ENCODE peak calls at places on chromosomes 7 and 10, in nine cellular contexts. One of them, this sample, is unnamed.

GRCh38 chr10:6044651-6045599 is 17.2 kb downstream of the IL2RA start:
- DNase-seq in Karpas-422: no peak
- DNase-seq in fibroblast of lung: no peak
- DNase-seq in spleen: no peak
- DNase-seq in neural progenitor cell: no peak
- DNase-seq in thyroid gland: no peak
- DNase-seq in brain microvascular endothelial cell: no peak
- DNase-seq in heart right ventricle: no peak
- DNase-seq in tibial artery: no peak
- DNase-seq in this sample: no peak

GRCh38 chr7:106284516-106285050 is at the start of gene NAMPT:
- DNase-seq in thyroid gland: peak; percentile 58
- DNase-seq in neural progenitor cell: peak; percentile 80
- DNase-seq in spleen: no peak
- DNase-seq in Karpas-422: peak; percentile 76
- DNase-seq in fibroblast of lung: peak; percentile 17
- DNase-seq in tibial artery: peak; percentile 77
- DNase-seq in brain microvascular endothelial cell: no peak
- DNase-seq in heart right ventricle: peak; percentile 60
- DNase-seq in this sample: no peak

GRCh38 chr10:118531105-118531851 is 64.2 kb downstream of the PRLHR start:
- DNase-seq in spleen: no peak
- DNase-seq in brain microvascular endothelial cell: no peak
- DNase-seq in neural progenitor cell: no peak
- DNase-seq in heart right ventricle: peak; percentile 21
- DNase-seq in thyroid gland: no peak
- DNase-seq in fibroblast of lung: no peak
- DNase-seq in tibial artery: no peak
- DNase-seq in Karpas-422: no peak
- DNase-seq in this sample: peak; percentile 71

GRCh38 chr7:98761225-98761624 is 108.6 kb downstream of the TMEM130 start:
- DNase-seq in neural progenitor cell: no peak
- DNase-seq in spleen: no peak
- DNase-seq in fibroblast of lung: no peak
- DNase-seq in brain microvascular endothelial cell: no peak
- DNase-seq in Karpas-422: no peak
- DNase-seq in thyroid gland: no peak
- DNase-seq in tibial artery: no peak
- DNase-seq in heart right ventricle: no peak
- DNase-seq in this sample: no peak

GRCh38 chr10:360653-361052 is 225.4 kb downstream of the ZMYND11 start:
- DNase-seq in neural progenitor cell: no peak
- DNase-seq in fibroblast of lung: no peak
- DNase-seq in spleen: peak; percentile 38
- DNase-seq in heart right ventricle: no peak
- DNase-seq in Karpas-422: no peak
- DNase-seq in brain microvascular endothelial cell: no peak
- DNase-seq in tibial artery: no peak
- DNase-seq in thyroid gland: no peak
- DNase-seq in this sample: no peak

GRCh38 chr7:150405584-150406310 is 26.6 kb downstream of the ZNF775 start:
- DNase-seq in spleen: peak; percentile 87
- DNase-seq in brain microvascular endothelial cell: peak; percentile 27
- DNase-seq in thyroid gland: no peak
- DNase-seq in fibroblast of lung: no peak
- DNase-seq in heart right ventricle: peak; percentile 54
- DNase-seq in neural progenitor cell: peak; percentile 78
- DNase-seq in Karpas-422: no peak
- DNase-seq in tibial artery: no peak
- DNase-seq in this sample: no peak

GRCh38 chr10:1674501-1674900 is 62.8 kb downstream of the ADARB2 start:
- DNase-seq in tibial artery: peak; percentile 24
- DNase-seq in spleen: no peak
- DNase-seq in Karpas-422: no peak
- DNase-seq in thyroid gland: no peak
- DNase-seq in heart right ventricle: no peak
- DNase-seq in brain microvascular endothelial cell: no peak
- DNase-seq in fibroblast of lung: no peak
- DNase-seq in neural progenitor cell: no peak
- DNase-seq in this sample: no peak

GRCh38 chr10:62992145-62992721 is 140.9 kb upstream of the NRBF2 start:
- DNase-seq in brain microvascular endothelial cell: peak; percentile 57
- DNase-seq in thyroid gland: peak; percentile 5
- DNase-seq in Karpas-422: no peak
- DNase-seq in fibroblast of lung: peak; percentile 78
- DNase-seq in spleen: no peak
- DNase-seq in tibial artery: no peak
- DNase-seq in heart right ventricle: no peak
- DNase-seq in neural progenitor cell: no peak
- DNase-seq in this sample: no peak

GRCh38 chr10:82294874-82295378 is 419.9 kb downstream of the NRG3 start:
- DNase-seq in Karpas-422: no peak
- DNase-seq in spleen: no peak
- DNase-seq in neural progenitor cell: no peak
- DNase-seq in thyroid gland: no peak
- DNase-seq in fibroblast of lung: no peak
- DNase-seq in heart right ventricle: no peak
- DNase-seq in brain microvascular endothelial cell: no peak
- DNase-seq in tibial artery: no peak
- DNase-seq in this sample: no peak

GRCh38 chr7:46705416-46706255 is 784.6 kb upstream of the IGFBP3 start:
- DNase-seq in spleen: no peak
- DNase-seq in neural progenitor cell: no peak
- DNase-seq in fibroblast of lung: peak; percentile 68
- DNase-seq in brain microvascular endothelial cell: no peak
- DNase-seq in Karpas-422: no peak
- DNase-seq in heart right ventricle: no peak
- DNase-seq in thyroid gland: no peak
- DNase-seq in tibial artery: no peak
- DNase-seq in this sample: no peak

GRCh38 chr7:137882261-137882668 is 35.5 kb upstream of the DGKI start:
- DNase-seq in thyroid gland: no peak
- DNase-seq in heart right ventricle: no peak
- DNase-seq in spleen: no peak
- DNase-seq in fibroblast of lung: peak; percentile 100
- DNase-seq in tibial artery: peak; percentile 76
- DNase-seq in neural progenitor cell: no peak
- DNase-seq in brain microvascular endothelial cell: peak; percentile 100
- DNase-seq in Karpas-422: no peak
- DNase-seq in this sample: no peak

GRCh38 chr10:123530166-123530870 is 135.8 kb upstream of the GPR26 start:
- DNase-seq in fibroblast of lung: no peak
- DNase-seq in tibial artery: no peak
- DNase-seq in thyroid gland: no peak
- DNase-seq in spleen: no peak
- DNase-seq in brain microvascular endothelial cell: no peak
- DNase-seq in Karpas-422: peak; percentile 43
- DNase-seq in heart right ventricle: no peak
- DNase-seq in neural progenitor cell: no peak
- DNase-seq in this sample: no peak

DNA sequence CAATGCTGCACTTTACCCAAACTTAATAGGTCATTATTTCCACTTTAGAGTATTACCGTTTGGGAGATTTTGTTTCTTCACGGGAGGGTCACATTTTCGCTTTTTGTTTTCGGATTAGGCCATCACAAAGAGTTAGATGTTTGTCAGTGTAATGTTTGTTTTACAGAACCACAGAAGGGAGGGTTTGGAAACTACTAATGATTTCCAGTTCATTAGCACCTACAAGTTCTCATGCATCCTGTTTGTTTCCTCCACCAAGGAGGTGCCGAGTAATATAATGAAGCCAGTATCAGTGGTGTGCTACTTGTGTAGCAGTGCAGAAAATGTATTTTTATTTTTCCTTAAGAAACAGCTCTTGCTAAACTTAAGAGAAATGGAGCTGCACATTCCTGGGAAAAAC is 5.3 kb downstream of the CELF2 start:
- DNase-seq in neural progenitor cell: peak; percentile 37
- DNase-seq in spleen: no peak
- DNase-seq in Karpas-422: no peak
- DNase-seq in fibroblast of lung: no peak
- DNase-seq in heart right ventricle: no peak
- DNase-seq in thyroid gland: no peak
- DNase-seq in brain microvascular endothelial cell: no peak
- DNase-seq in tibial artery: no peak
- DNase-seq in this sample: no peak
- H3K4me3 ChIP-seq in neural progenitor cell: no peak overlapping the region
- H3K4me3 ChIP-seq in spleen: no peak overlapping the region
- H3K4me3 ChIP-seq in Karpas-422: no peak overlapping the region
- H3K4me3 ChIP-seq in fibroblast of lung: no peak overlapping the region
- H3K4me3 ChIP-seq in heart right ventricle: no peak overlapping the region
- H3K4me3 ChIP-seq in thyroid gland: no peak overlapping the region
- H3K4me3 ChIP-seq in brain microvascular endothelial cell: no peak overlapping the region
- H3K4me3 ChIP-seq in tibial artery: no peak overlapping the region
- H3K4me3 ChIP-seq in this sample: no peak overlapping the region

DNA sequence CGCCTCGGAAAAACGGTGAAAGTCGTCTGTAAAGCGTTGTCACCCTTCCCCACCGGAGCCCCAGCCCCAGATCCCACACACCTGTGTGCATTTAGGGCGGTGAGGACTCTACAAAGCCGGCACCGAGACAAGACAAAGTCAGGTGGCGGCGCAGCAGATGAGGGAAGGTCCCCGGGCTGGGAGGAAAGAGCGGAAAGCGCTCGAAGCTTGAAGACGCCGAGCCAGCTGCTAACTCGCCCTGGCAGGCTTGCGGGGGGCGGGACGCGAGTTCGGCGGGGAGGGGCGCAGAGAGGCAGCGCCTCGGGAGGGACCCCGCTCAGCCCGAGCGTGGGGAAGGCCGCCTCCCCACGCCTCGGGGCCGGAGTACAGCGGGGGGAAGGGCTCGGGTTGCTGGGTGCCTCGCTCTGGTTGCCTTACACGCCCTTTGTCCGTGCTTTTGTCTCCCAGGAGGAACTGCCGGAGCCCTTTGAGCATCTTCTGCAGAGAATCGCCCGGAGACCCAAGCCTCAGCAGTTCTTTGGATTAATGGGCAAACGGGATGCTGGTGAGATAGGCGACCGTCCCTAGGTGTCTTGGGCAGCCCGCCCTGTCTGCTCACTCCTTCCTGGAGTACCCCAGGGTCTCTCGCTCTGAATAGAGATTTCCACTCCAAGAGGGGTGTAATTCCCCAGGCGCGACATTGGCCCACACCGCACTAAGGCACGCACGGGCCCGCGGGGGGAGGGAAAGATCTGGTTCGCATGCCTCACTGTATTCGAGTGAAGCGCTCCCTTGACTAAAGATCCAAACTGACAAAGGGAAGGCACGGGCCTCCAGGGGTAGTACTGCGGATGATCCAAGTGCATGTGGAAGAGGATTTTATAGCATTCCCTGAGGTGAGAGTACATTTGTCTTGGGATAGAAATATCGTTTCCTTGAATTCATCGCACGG is 1.7 kb downstream of the TAC1 start:
- DNase-seq in fibroblast of lung: no peak
- DNase-seq in spleen: no peak
- DNase-seq in neural progenitor cell: peak; percentile 76
- DNase-seq in brain microvascular endothelial cell: no peak
- DNase-seq in tibial artery: peak; percentile 59
- DNase-seq in heart right ventricle: no peak
- DNase-seq in Karpas-422: no peak
- DNase-seq in thyroid gland: no peak
- DNase-seq in this sample: no peak
- H3K4me3 ChIP-seq in fibroblast of lung: no peak overlapping the region
- H3K4me3 ChIP-seq in spleen: peak overlapping the region; percentile 32
- H3K4me3 ChIP-seq in neural progenitor cell: peak overlapping the region; percentile 52
- H3K4me3 ChIP-seq in brain microvascular endothelial cell: no peak overlapping the region
- H3K4me3 ChIP-seq in tibial artery: peak overlapping the region; percentile 30
- H3K4me3 ChIP-seq in heart right ventricle: no peak overlapping the region
- H3K4me3 ChIP-seq in Karpas-422: no peak overlapping the region
- H3K4me3 ChIP-seq in thyroid gland: no peak overlapping the region
- H3K4me3 ChIP-seq in this sample: no peak overlapping the region

GRCh38 chr7:47786557-47787248 is 161.6 kb downstream of the PKD1L1 start:
- DNase-seq in brain microvascular endothelial cell: peak; percentile 97
- DNase-seq in spleen: no peak
- DNase-seq in heart right ventricle: peak; percentile 21
- DNase-seq in tibial artery: peak; percentile 82
- DNase-seq in Karpas-422: no peak
- DNase-seq in neural progenitor cell: peak; percentile 34
- DNase-seq in thyroid gland: peak; percentile 15
- DNase-seq in fibroblast of lung: peak; percentile 100
- DNase-seq in this sample: no peak
- H3K4me3 ChIP-seq in brain microvascular endothelial cell: no peak overlapping the region
- H3K4me3 ChIP-seq in spleen: no peak overlapping the region
- H3K4me3 ChIP-seq in heart right ventricle: no peak overlapping the region
- H3K4me3 ChIP-seq in tibial artery: no peak overlapping the region
- H3K4me3 ChIP-seq in Karpas-422: no peak overlapping the region
- H3K4me3 ChIP-seq in neural progenitor cell: no peak overlapping the region
- H3K4me3 ChIP-seq in thyroid gland: no peak overlapping the region
- H3K4me3 ChIP-seq in fibroblast of lung: no peak overlapping the region
- H3K4me3 ChIP-seq in this sample: no peak overlapping the region

GRCh38 chr10:33329178-33329577 is 5.3 kb downstream of the NRP1 start:
- DNase-seq in fibroblast of lung: no peak
- DNase-seq in heart right ventricle: no peak
- DNase-seq in thyroid gland: no peak
- DNase-seq in Karpas-422: no peak
- DNase-seq in brain microvascular endothelial cell: no peak
- DNase-seq in tibial artery: no peak
- DNase-seq in spleen: no peak
- DNase-seq in neural progenitor cell: no peak
- DNase-seq in this sample: no peak

GRCh38 chr10:33328253-33328652 is 6.2 kb downstream of the NRP1 start:
- DNase-seq in heart right ventricle: no peak
- DNase-seq in brain microvascular endothelial cell: no peak
- DNase-seq in tibial artery: no peak
- DNase-seq in thyroid gland: no peak
- DNase-seq in fibroblast of lung: no peak
- DNase-seq in spleen: no peak
- DNase-seq in neural progenitor cell: no peak
- DNase-seq in Karpas-422: no peak
- DNase-seq in this sample: no peak

GRCh38 chr10:33332183-33333031 is 2.1 kb downstream of the NRP1 start:
- DNase-seq in spleen: no peak
- DNase-seq in heart right ventricle: no peak
- DNase-seq in tibial artery: no peak
- DNase-seq in Karpas-422: no peak
- DNase-seq in neural progenitor cell: peak; percentile 9
- DNase-seq in fibroblast of lung: peak; percentile 45
- DNase-seq in thyroid gland: peak; percentile 23
- DNase-seq in brain microvascular endothelial cell: no peak
- DNase-seq in this sample: no peak

GRCh38 chr10:33331020-33331557 is 3.4 kb downstream of the NRP1 start:
- DNase-seq in brain microvascular endothelial cell: no peak
- DNase-seq in neural progenitor cell: peak; percentile 52
- DNase-seq in spleen: no peak
- DNase-seq in heart right ventricle: no peak
- DNase-seq in fibroblast of lung: peak; percentile 28
- DNase-seq in thyroid gland: no peak
- DNase-seq in Karpas-422: no peak
- DNase-seq in tibial artery: no peak
- DNase-seq in this sample: no peak

DNA sequence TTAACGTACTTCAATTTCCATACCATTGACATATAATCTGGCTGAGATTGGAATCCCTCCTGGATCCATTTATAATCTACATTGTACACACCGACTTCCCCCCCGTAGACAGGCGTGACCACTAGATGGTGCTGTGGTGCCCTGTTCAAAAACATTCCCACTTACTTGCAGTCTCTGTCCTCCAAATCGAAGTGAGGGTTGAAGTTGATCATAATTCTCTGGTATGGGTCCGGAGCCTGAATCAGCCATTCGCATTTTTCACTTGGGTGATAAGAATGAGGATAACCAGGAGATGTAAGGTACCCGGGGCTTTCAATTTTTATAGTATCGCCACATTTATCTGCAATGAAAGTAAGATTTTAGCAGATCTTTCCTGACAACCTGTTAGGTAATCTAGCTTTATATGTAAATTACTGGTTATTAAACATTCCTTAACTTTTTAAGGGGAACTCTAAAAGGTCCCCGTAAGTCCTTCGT is 3.9 kb downstream of the NRP1 start:
- DNase-seq in neural progenitor cell: peak; percentile 85
- DNase-seq in tibial artery: peak; percentile 91
- DNase-seq in spleen: peak; percentile 88
- DNase-seq in brain microvascular endothelial cell: peak; percentile 88
- DNase-seq in thyroid gland: peak; percentile 83
- DNase-seq in Karpas-422: peak; percentile 87
- DNase-seq in heart right ventricle: peak; percentile 84
- DNase-seq in fibroblast of lung: peak; percentile 86
- DNase-seq in this sample: peak; percentile 87
- H3K4me3 ChIP-seq in neural progenitor cell: peak overlapping the region; percentile 4
- H3K4me3 ChIP-seq in tibial artery: peak overlapping the region; percentile 93
- H3K4me3 ChIP-seq in spleen: peak overlapping the region; percentile 54
- H3K4me3 ChIP-seq in brain microvascular endothelial cell: peak overlapping the region; percentile 89
- H3K4me3 ChIP-seq in thyroid gland: no peak overlapping the region
- H3K4me3 ChIP-seq in Karpas-422: no peak overlapping the region
- H3K4me3 ChIP-seq in heart right ventricle: peak overlapping the region; percentile 91
- H3K4me3 ChIP-seq in fibroblast of lung: peak overlapping the region; percentile 77
- H3K4me3 ChIP-seq in this sample: peak overlapping the region; percentile 85